ENCODE peak calls at places on chromosomes 7 and 10, in ten cellular contexts. V is HEK293T; D is GM23248; G is HFF-Myc; H is stimulated activated CD4-positive, alpha-beta T cell treated with anti-CD3 and anti-CD28 coated beads, TNF-alpha, amount 100 ng/mL, for 24 hours; P is T follicular helper cell; U is NCI-H146; R is ELR; Z is stromal cell of bone marrow; W is type B pancreatic cell. O is an unnamed sample.

GRCh38 chr7:39336457-39336856 is 229.7 kb upstream of the YAE1 start:
- DNase-seq in G (no peak), W (no peak), P (no peak), U (no peak), Z (no peak), V (no peak), H (no peak), R (no peak), D (peak; percentile 76), O (no peak)

GRCh38 chr7:137757146-137757925 is 89.4 kb downstream of the DGKI start:
- DNase-seq in W (no peak), U (no peak), P (no peak), G (no peak), R (peak; percentile 26), V (no peak), H (no peak), Z (peak; percentile 86), D (peak; percentile 71), O (no peak)

GRCh38 chr7:36747969-36748574 is 23.8 kb upstream of the AOAH start:
- DNase-seq in H (peak; percentile 13), V (no peak), P (no peak), D (no peak), W (no peak), R (no peak), Z (no peak), U (no peak), G (no peak), O (no peak)

GRCh38 chr7:47535033-47535703 is 46.7 kb downstream of the TNS3 start:
- DNase-seq in D (peak; percentile 34), Z (no peak), V (no peak), U (no peak), G (no peak), H (no peak), R (no peak), W (no peak), P (no peak), O (no peak)

GRCh38 chr7:44959433-44959951 is 19.3 kb downstream of the MYO1G start:
- DNase-seq in W (no peak), D (peak; percentile 57), Z (no peak), G (no peak), P (peak; percentile 38), H (no peak), R (peak; percentile 53), U (peak; percentile 16), V (no peak), O (no peak)

GRCh38 chr7:133504825-133505224 is 251.9 kb downstream of the EXOC4 start:
- DNase-seq in U (no peak), R (peak; percentile 30), Z (no peak), P (no peak), V (no peak), W (no peak), G (no peak), H (no peak), D (no peak), O (no peak)

GRCh38 chr7:29146888-29147609 is 712 bp upstream of the CPVL start:
- DNase-seq in D (peak; percentile 50), G (no peak), H (no peak), P (no peak), V (peak; percentile 30), W (no peak), R (no peak), Z (no peak), U (peak; percentile 65), O (no peak)

GRCh38 chr7:2019693-2020511 is 212.8 kb downstream of the MAD1L1 start:
- DNase-seq in Z (peak; percentile 89), H (peak; percentile 31), V (no peak), U (no peak), G (peak; percentile 82), D (peak; percentile 98), P (peak; percentile 15), W (peak; percentile 64), R (peak; percentile 91), O (no peak)

GRCh38 chr10:84540022-84540616 is 211.7 kb downstream of the CCSER2 start:
- DNase-seq in V (no peak), P (no peak), G (peak; percentile 17), H (no peak), Z (peak; percentile 45), U (no peak), D (peak; percentile 96), W (no peak), R (peak; percentile 92), O (no peak)

GRCh38 chr7:76332073-76332472 is 26.7 kb downstream of the YWHAG start:
- DNase-seq in R (no peak), U (no peak), Z (no peak), P (no peak), W (no peak), G (no peak), H (no peak), V (no peak), D (no peak), O (no peak)

GRCh38 chr7:77427996-77428603 is 12.0 kb upstream of the GSAP start:
- DNase-seq in V (no peak), W (no peak), H (no peak), D (peak; percentile 62), P (no peak), R (peak; percentile 97), Z (peak; percentile 34), U (no peak), G (peak; percentile 39), O (no peak)

GRCh38 chr10:132066812-132067211 is 1.1 kb downstream of the JAKMIP3 start:
- DNase-seq in G (no peak), Z (no peak), U (no peak), H (no peak), R (no peak), V (no peak), D (no peak), P (no peak), W (peak; percentile 44), O (no peak)

GRCh38 chr10:104274762-104275721 is 6.1 kb downstream of the GSTO2 start:
- DNase-seq in D (peak; percentile 70), P (no peak), G (no peak), U (peak; percentile 80), Z (no peak), H (peak; percentile 55), V (peak; percentile 83), W (no peak), R (peak; percentile 48), O (no peak)

GRCh38 chr7:102331536-102332275 is 24.5 kb downstream of the SPDYE6 start:
- DNase-seq in R (no peak), U (no peak), G (no peak), Z (no peak), W (no peak), P (no peak), H (no peak), D (no peak), V (no peak), O (no peak)

GRCh38 chr7:126690848-126691751 is 561.6 kb downstream of the GRM8 start:
- DNase-seq in R (no peak), Z (no peak), G (no peak), U (no peak), V (no peak), W (no peak), D (no peak), P (no peak), H (no peak), O (no peak)

GRCh38 chr7:46545790-46546189 is 624.7 kb upstream of the IGFBP3 start:
- DNase-seq in R (peak; percentile 93), H (no peak), P (no peak), U (no peak), D (peak; percentile 86), V (no peak), Z (no peak), G (no peak), W (no peak), O (no peak)

GRCh38 chr10:129730272-129730992 is 233.6 kb downstream of the EBF3 start:
- DNase-seq in H (no peak), D (no peak), P (no peak), W (no peak), U (no peak), R (no peak), Z (no peak), V (no peak), G (no peak), O (no peak)

GRCh38 chr10:126634915-126635314 is 35.6 kb downstream of the C10orf90 start:
- DNase-seq in P (no peak), W (no peak), R (peak; percentile 37), H (no peak), G (peak; percentile 20), Z (no peak), V (no peak), D (peak; percentile 21), U (no peak), O (no peak)

GRCh38 chr10:44863344-44864041 is 47.6 kb upstream of the TMEM72 start:
- DNase-seq in W (peak; percentile 65), G (no peak), D (peak; percentile 51), P (peak; percentile 31), R (no peak), Z (no peak), H (no peak), V (no peak), U (no peak), O (no peak)

GRCh38 chr10:120749032-120749431 is 102.1 kb upstream of the WDR11 start:
- DNase-seq in H (no peak), Z (no peak), P (no peak), V (no peak), W (no peak), D (no peak), U (peak; percentile 52), G (no peak), R (no peak), O (no peak)

GRCh38 chr7:126667742-126668366 is 584.9 kb downstream of the GRM8 start:
- DNase-seq in W (no peak), U (peak; percentile 45), D (no peak), R (no peak), G (no peak), P (no peak), Z (no peak), V (peak; percentile 11), H (no peak), O (no peak)

GRCh38 chr7:77525231-77525630 is 11.9 kb upstream of the PTPN12 start:
- DNase-seq in W (no peak), D (peak; percentile 64), U (no peak), R (peak; percentile 70), P (no peak), V (no peak), H (no peak), G (no peak), Z (no peak), O (no peak)

GRCh38 chr10:128684215-128684614 is 558.0 kb upstream of the MKI67 start:
- DNase-seq in G (no peak), P (no peak), W (no peak), U (no peak), V (no peak), H (no peak), R (no peak), D (no peak), Z (no peak), O (no peak)

GRCh38 chr7:26653966-26654365 is 210.4 kb downstream of the SKAP2 start:
- DNase-seq in R (no peak), G (no peak), U (no peak), P (no peak), H (no peak), V (no peak), W (no peak), D (no peak), Z (no peak), O (no peak)

GRCh38 chr7:84803979-84804378 is 382.9 kb downstream of the SEMA3D start:
- DNase-seq in R (no peak), Z (no peak), V (no peak), G (no peak), H (no peak), P (no peak), U (no peak), W (no peak), D (no peak), O (no peak)

GRCh38 chr7:27605689-27606269 is 56.9 kb downstream of the HIBADH start:
- DNase-seq in W (no peak), R (peak; percentile 76), U (peak; percentile 4), Z (peak; percentile 31), D (peak; percentile 75), V (peak; percentile 9), G (peak; percentile 17), P (no peak), H (no peak), O (no peak)

GRCh38 chr7:59079-59825 is 133.1 kb upstream of the FAM20C start:
- DNase-seq in R (no peak), Z (no peak), P (no peak), U (no peak), H (no peak), D (no peak), G (no peak), V (no peak), W (peak; percentile 53), O (no peak)

GRCh38 chr7:20107582-20107981 is 109.6 kb downstream of the MACC1 start:
- DNase-seq in R (no peak), D (peak; percentile 76), H (no peak), W (no peak), U (no peak), G (no peak), P (no peak), V (no peak), Z (peak; percentile 31), O (no peak)